ENCODE peak calls at places on chromosomes 12 and 14, in five cellular contexts. J, A, G, I and Z are unnamed samples.

GRCh38 chr12:96237465-96238077 is 43.4 kb downstream of the ELK3 start:
- DNase-seq in J (peak), A (no peak), G (peak), I (no peak), Z (peak)

GRCh38 chr12:99250091-99250490 is 397.5 kb upstream of the GARIN6 start:
- DNase-seq in J (no peak), A (peak), G (no peak), I (no peak), Z (no peak)

GRCh38 chr14:77186911-77187648 is 5.5 kb downstream of the TMEM63C start:
- DNase-seq in J (peak), A (peak), G (no peak), I (no peak), Z (no peak)

GRCh38 chr12:109999649-109999971 is 380 bp downstream of the ANKRD13A start:
- DNase-seq in J (no peak), A (no peak), G (no peak), I (no peak), Z (no peak)

GRCh38 chr12:124392271-124392990 is 97.5 kb downstream of the RFLNA start:
- DNase-seq in J (peak), A (peak), G (no peak), I (peak), Z (no peak)

GRCh38 chr12:52009081-52009751 is 2.5 kb downstream of the TAMALIN start:
- DNase-seq in J (no peak), A (no peak), G (no peak), I (no peak), Z (no peak)

GRCh38 chr12:51817027-51817953 is 31.2 kb downstream of the FIGNL2 start:
- DNase-seq in J (no peak), A (no peak), G (no peak), I (no peak), Z (no peak)

GRCh38 chr12:27083861-27084271 is 1.5 kb upstream of the C12orf71 start:
- DNase-seq in J (peak), A (peak), G (no peak), I (no peak), Z (peak)

GRCh38 chr12:113190761-113191160 is 5.2 kb downstream of the RITA1 start:
- DNase-seq in J (peak), A (peak), G (no peak), I (peak), Z (peak)

GRCh38 chr12:25456474-25456873 is 96.6 kb downstream of the LMNTD1 start:
- DNase-seq in J (no peak), A (no peak), G (no peak), I (no peak), Z (no peak)

GRCh38 chr12:125434936-125435443 is 369.8 kb downstream of the AACS start:
- DNase-seq in J (no peak), A (no peak), G (no peak), I (no peak), Z (no peak)

GRCh38 chr14:47149326-47149725 is 497.7 kb upstream of the RPL10L start:
- DNase-seq in J (peak), A (no peak), G (no peak), I (no peak), Z (no peak)

GRCh38 chr12:39011161-39011560 is 105.8 kb upstream of the CPNE8 start:
- DNase-seq in J (no peak), A (no peak), G (no peak), I (no peak), Z (no peak)

GRCh38 chr12:112183141-112183581 is 57.8 kb downstream of the TRAFD1 start:
- DNase-seq in J (peak), A (no peak), G (no peak), I (no peak), Z (peak)

GRCh38 chr12:68358532-68359485 is 26.6 kb upstream of the MDM1 start:
- DNase-seq in J (peak), A (peak), G (peak), I (peak), Z (peak)

GRCh38 chr14:54444701-54445100 is 3.5 kb upstream of the CNIH1 start:
- DNase-seq in J (no peak), A (no peak), G (no peak), I (no peak), Z (peak)

GRCh38 chr12:77724367-77724957 is 106.2 kb upstream of the NAV3 start:
- DNase-seq in J (peak), A (peak), G (no peak), I (peak), Z (peak)

GRCh38 chr14:77503138-77503537 is 4.5 kb upstream of the ISM2 start:
- DNase-seq in J (no peak), A (no peak), G (no peak), I (no peak), Z (no peak)

GRCh38 chr14:83764656-83765055 is 1765.3 kb upstream of the FLRT2 start:
- DNase-seq in J (no peak), A (no peak), G (no peak), I (no peak), Z (no peak)

GRCh38 chr12:123030686-123031085 is 50.2 kb downstream of the ARL6IP4 start:
- DNase-seq in J (no peak), A (no peak), G (no peak), I (no peak), Z (no peak)

GRCh38 chr14:98234208-98234607 is 1037.8 kb downstream of the BCL11B start:
- DNase-seq in J (no peak), A (no peak), G (no peak), I (no peak), Z (no peak)